ENCODE peak calls at places on chromosome 11, in seven cellular contexts. P is activated CD4-positive, alpha-beta T cell treated with anti-CD3 and anti-CD28 coated beads, Interleukin-2, amount 50 U/mL, for 4 hours; K is NB4; M is transverse colon; R is activated naive CD4-positive, alpha-beta T cell; B is central memory CD4-positive, alpha-beta T cell; T is SW 1271. G is an unnamed sample.

GRCh38 chr11:120912915-120913314 is 111.0 kb upstream of the TBCEL start:
- DNase-seq in P (no peak), K (no peak), M (no peak), R (no peak), B (no peak), T (no peak), G (no peak)

GRCh38 chr11:57761301-57762234 is at the start of gene CTNND1:
- DNase-seq in P (no peak), K (peak; percentile 86), M (peak; percentile 91), R (no peak), B (no peak), T (peak; percentile 91), G (no peak)

GRCh38 chr11:64449381-64450167 is 90.6 kb downstream of the RPS6KA4 start:
- DNase-seq in P (peak; percentile 67), K (peak; percentile 84), M (peak; percentile 75), R (peak; percentile 44), B (peak; percentile 53), T (peak; percentile 54), G (peak; percentile 54)

GRCh38 chr11:102010776-102011500 is 36.3 kb upstream of the CFAP300 start:
- DNase-seq in P (no peak), K (peak; percentile 8), M (peak; percentile 79), R (no peak), B (no peak), T (peak; percentile 97), G (no peak)

GRCh38 chr11:22169833-22170232 is 23.1 kb upstream of the ANO5 start:
- DNase-seq in P (no peak), K (peak; percentile 9), M (no peak), R (no peak), B (no peak), T (no peak), G (no peak)

GRCh38 chr11:47847537-47847891 is 636 bp downstream of the NUP160 start:
- DNase-seq in P (no peak), K (no peak), M (no peak), R (no peak), B (no peak), T (no peak), G (no peak)

GRCh38 chr11:34640050-34640971 is 19.4 kb downstream of the EHF start:
- DNase-seq in P (no peak), K (no peak), M (peak; percentile 85), R (no peak), B (no peak), T (no peak), G (no peak)

GRCh38 chr11:33691051-33691864 is 9.4 kb downstream of the C11orf91 start:
- DNase-seq in P (no peak), K (no peak), M (peak; percentile 11), R (no peak), B (no peak), T (no peak), G (no peak)

GRCh38 chr11:12625438-12626071 is 48.7 kb upstream of the TEAD1 start:
- DNase-seq in P (no peak), K (peak; percentile 9), M (no peak), R (no peak), B (no peak), T (no peak), G (no peak)

GRCh38 chr11:68026391-68027105 is 3.9 kb upstream of the NDUFS8 start:
- DNase-seq in P (no peak), K (no peak), M (no peak), R (no peak), B (no peak), T (no peak), G (peak; percentile 13)

GRCh38 chr11:123594188-123594901 is 60.1 kb downstream of the SCN3B start:
- DNase-seq in P (no peak), K (no peak), M (no peak), R (no peak), B (no peak), T (no peak), G (no peak)

GRCh38 chr11:112513936-112514716 is 253.5 kb upstream of the PLET1 start:
- DNase-seq in P (no peak), K (no peak), M (no peak), R (no peak), B (no peak), T (no peak), G (no peak)

GRCh38 chr11:2576536-2576935 is 123.3 kb downstream of the KCNQ1OT1 start:
- DNase-seq in P (no peak), K (no peak), M (peak; percentile 5), R (no peak), B (no peak), T (no peak), G (no peak)

GRCh38 chr11:133935551-133935910 is 21.2 kb downstream of the IGSF9B start:
- DNase-seq in P (no peak), K (no peak), M (no peak), R (no peak), B (no peak), T (no peak), G (no peak)

GRCh38 chr11:1440496-1440895 is 46.1 kb downstream of the MOB2 start:
- DNase-seq in P (no peak), K (no peak), M (no peak), R (no peak), B (no peak), T (no peak), G (no peak)

GRCh38 chr11:14318581-14318981 is 40.4 kb downstream of the RRAS2 start:
- DNase-seq in P (no peak), K (no peak), M (no peak), R (no peak), B (no peak), T (no peak), G (no peak)

GRCh38 chr11:30346068-30346688 is 23.3 kb downstream of the ARL14EP start:
- DNase-seq in P (no peak), K (peak; percentile 65), M (no peak), R (no peak), B (peak; percentile 30), T (peak; percentile 4), G (peak; percentile 48)

GRCh38 chr11:88475991-88476418 is 138.5 kb upstream of the CTSC start:
- DNase-seq in P (no peak), K (no peak), M (no peak), R (no peak), B (no peak), T (no peak), G (no peak)

GRCh38 chr11:94185387-94186084 is 56.9 kb downstream of the PANX1 start:
- DNase-seq in P (no peak), K (no peak), M (no peak), R (no peak), B (no peak), T (no peak), G (no peak)

GRCh38 chr11:443542-444199 is 1.9 kb upstream of the ANO9 start:
- DNase-seq in P (no peak), K (no peak), M (no peak), R (no peak), B (no peak), T (no peak), G (no peak)